ENCODE peak calls at places on chromosomes 7 and 10, in six cellular contexts. E is neural progenitor cell; T is PC-3; K is GM23338; A is CD4-positive, alpha-beta T cell; M is heart right ventricle. H is an unnamed sample.

GRCh38 chr10:119087271-119087897 is 6.8 kb upstream of the EIF3A start:
- DNase-seq in A (no peak), M (no peak), T (no peak), E (no peak), K (no peak), H (no peak)

GRCh38 chr7:92758796-92759431 is 77.5 kb downstream of the CDK6 start:
- DNase-seq in E (peak), A (no peak), K (no peak), T (no peak), M (no peak), H (no peak)

GRCh38 chr10:47012214-47012613 is 101.0 kb downstream of the PTPN20 start:
- DNase-seq in E (no peak), A (no peak), K (no peak), T (no peak), M (no peak), H (no peak)

GRCh38 chr7:1851731-1852531 is 181.9 kb downstream of the ELFN1 start:
- DNase-seq in K (no peak), T (no peak), E (no peak), M (peak), A (no peak), H (peak)

GRCh38 chr10:84613336-84614021 is 285.1 kb downstream of the CCSER2 start:
- DNase-seq in M (no peak), T (peak), K (peak), A (no peak), E (peak), H (no peak)

GRCh38 chr10:128568041-128568440 is 441.8 kb upstream of the MKI67 start:
- DNase-seq in M (no peak), A (no peak), T (no peak), E (no peak), K (no peak), H (no peak)

GRCh38 chr7:157270060-157270444 is 66.8 kb upstream of the DNAJB6 start:
- DNase-seq in T (no peak), A (no peak), M (no peak), K (no peak), E (no peak), H (no peak)

GRCh38 chr10:49371967-49372366 is 23.9 kb downstream of the DRGX start:
- DNase-seq in K (no peak), E (no peak), M (no peak), T (peak), A (no peak), H (no peak)

GRCh38 chr10:5589963-5590511 is 65.3 kb downstream of the CALML3 start:
- DNase-seq in E (no peak), T (peak), M (no peak), K (no peak), A (no peak), H (no peak)

GRCh38 chr10:112379635-112380296 is 5.8 kb downstream of the ACSL5 start:
- DNase-seq in T (peak), K (no peak), A (no peak), E (no peak), M (no peak), H (no peak)

DNA sequence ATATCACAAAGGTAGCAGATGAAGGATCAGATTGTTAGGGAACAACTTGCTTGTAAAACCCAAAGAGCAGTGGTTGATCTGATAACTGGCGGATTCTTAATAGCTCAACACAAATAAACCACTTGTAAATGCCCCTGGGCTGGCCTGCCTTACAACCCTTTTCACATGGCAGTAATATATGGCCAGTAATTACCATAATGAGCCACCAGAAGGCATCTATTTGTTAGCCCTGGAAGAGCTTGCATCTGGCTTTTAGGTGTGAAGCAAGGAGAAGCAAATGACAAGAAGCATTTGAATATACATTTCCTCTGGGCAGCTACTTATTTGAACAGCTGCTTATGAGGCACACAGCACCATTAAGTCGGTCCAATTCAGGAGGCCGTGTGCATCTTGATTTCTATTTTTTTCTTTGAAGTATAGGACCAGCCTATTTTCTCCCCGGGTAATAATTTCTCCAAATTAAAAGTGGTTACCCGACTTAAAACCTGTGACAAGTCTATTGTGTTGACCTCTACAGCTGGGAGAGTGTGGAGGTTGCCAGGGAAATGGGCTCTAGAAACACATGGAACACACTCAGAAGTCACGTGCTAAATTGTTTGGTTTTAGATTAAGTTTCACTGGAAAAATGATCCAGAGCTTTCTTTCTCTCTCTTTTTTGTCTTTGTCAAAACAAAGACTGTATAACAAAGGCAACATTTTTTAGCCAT is 113.4 kb downstream of the SEM1 start:
- DNase-seq in E (peak), K (peak), A (no peak), M (no peak), T (peak), H (no peak)
- TF ChIP-seq CTCF in E (no peak), K (no peak), A (no peak), M (no peak), T (peak), H (no peak)

GRCh38 chr7:36755484-36755883 is 31.2 kb upstream of the AOAH start:
- DNase-seq in E (no peak), T (no peak), K (no peak), A (no peak), M (no peak), H (no peak)
- TF ChIP-seq CTCF in E (no peak), T (no peak), K (no peak), A (no peak), M (no peak), H (no peak)

GRCh38 chr7:68063171-68063570 is 1066.5 kb downstream of the TYW1 start:
- DNase-seq in T (no peak), M (no peak), A (no peak), K (peak), E (peak), H (no peak)
- TF ChIP-seq CTCF in T (peak), M (peak), A (no peak), K (peak), E (peak), H (peak)

GRCh38 chr7:45582136-45582742 is 8.1 kb downstream of the ADCY1 start:
- DNase-seq in T (no peak), A (no peak), M (no peak), K (no peak), E (peak), H (no peak)

GRCh38 chr7:45581271-45581780 is 7.2 kb downstream of the ADCY1 start:
- DNase-seq in M (no peak), K (no peak), T (no peak), E (no peak), A (no peak), H (no peak)

GRCh38 chr7:45578467-45578866 is 4.3 kb downstream of the ADCY1 start:
- DNase-seq in K (no peak), M (no peak), A (no peak), T (no peak), E (no peak), H (no peak)

GRCh38 chr7:45579386-45579785 is 5.2 kb downstream of the ADCY1 start:
- DNase-seq in M (no peak), A (no peak), T (no peak), E (no peak), K (no peak), H (no peak)

GRCh38 chr7:45580053-45580872 is 6.1 kb downstream of the ADCY1 start:
- DNase-seq in T (no peak), K (peak), M (no peak), A (no peak), E (peak), H (no peak)
- TF ChIP-seq CTCF in T (peak), K (peak), M (peak), A (no peak), E (peak), H (peak)